ENCODE peak calls at places on chromosomes 4 and X, in four cellular contexts. X is WTC11, A is GM12878, Y is K562. P is an unnamed sample.
A peak's percentile ranks its signal among the peaks of the same experiment; 100 is the strongest.

GRCh38 chrX:129981752-129982299 is 609 bp upstream of the BCORL1 start:
- DNase-seq in X (no peak), A (no peak), Y (no peak), P (no peak)

GRCh38 chrX:76850851-76851250 is 423.3 kb downstream of the MAGEE1 start:
- DNase-seq in X (peak; percentile 9), A (no peak), Y (no peak), P (no peak)

GRCh38 chr4:187333151-187333550 is 609.5 kb upstream of the FAT1 start:
- DNase-seq in X (no peak), A (no peak), Y (no peak), P (no peak)

GRCh38 chr4:113693993-113694392 is 67.5 kb downstream of the CAMK2D start:
- DNase-seq in X (no peak), A (no peak), Y (no peak), P (no peak)

GRCh38 chr4:82509029-82509428 is 52.8 kb downstream of the TMEM150C start:
- DNase-seq in X (no peak), A (no peak), Y (no peak), P (no peak)

GRCh38 chr4:17152941-17153340 is 254.5 kb upstream of the LDB2 start:
- DNase-seq in X (no peak), A (no peak), Y (no peak), P (no peak)

GRCh38 chr4:56909083-56909981 is 1.6 kb downstream of the REST start:
- DNase-seq in X (peak; percentile 53), A (no peak), Y (peak; percentile 54), P (peak; percentile 33)

GRCh38 chr4:15586046-15586445 is 69.1 kb downstream of the FBXL5 start:
- DNase-seq in X (no peak), A (no peak), Y (no peak), P (no peak)

GRCh38 chr4:26343041-26343403 is 22.2 kb downstream of the RBPJ start:
- DNase-seq in X (no peak), A (no peak), Y (no peak), P (no peak)

GRCh38 chr4:34039766-34040165 is 2204.5 kb downstream of the ARAP2 start:
- DNase-seq in X (no peak), A (no peak), Y (peak; percentile 43), P (no peak)

GRCh38 chrX:130343411-130343810 is 3.7 kb downstream of the SLC25A14 start:
- DNase-seq in X (no peak), A (no peak), Y (no peak), P (no peak)

GRCh38 chrX:9873360-9873759 is 87.1 kb downstream of the SHROOM2 start:
- DNase-seq in X (no peak), A (no peak), Y (no peak), P (no peak)

GRCh38 chr4:140078366-140078765 is 75.6 kb downstream of the MAML3 start:
- DNase-seq in X (peak; percentile 57), A (no peak), Y (no peak), P (no peak)

GRCh38 chrX:14936561-14936960 is 63.3 kb downstream of the MOSPD2 start:
- DNase-seq in X (no peak), A (no peak), Y (peak; percentile 19), P (peak; percentile 13)

GRCh38 chr4:165493359-165493758 is 114.6 kb downstream of the CPE start:
- DNase-seq in X (peak; percentile 88), A (no peak), Y (peak; percentile 82), P (peak; percentile 52)

GRCh38 chr4:154126276-154126675 is 337.4 kb upstream of the SFRP2 start:
- DNase-seq in X (no peak), A (no peak), Y (no peak), P (no peak)

GRCh38 chr4:74376888-74377483 is 12.0 kb downstream of the EREG start:
- DNase-seq in X (no peak), A (no peak), Y (peak; percentile 72), P (peak; percentile 41)

GRCh38 chr4:119810001-119810400 is 181.4 kb upstream of the PDE5A start:
- DNase-seq in X (no peak), A (no peak), Y (no peak), P (no peak)

GRCh38 chrX:21725498-21725897 is 32.4 kb downstream of the SMPX start:
- DNase-seq in X (no peak), A (no peak), Y (peak; percentile 3), P (peak; percentile 27)

GRCh38 chr4:184937745-184938144 is 80.5 kb upstream of the HELT start:
- DNase-seq in X (peak; percentile 35), A (no peak), Y (no peak), P (no peak)

GRCh38 chrX:19560611-19561010 is 45.3 kb upstream of the MAP3K15 start:
- DNase-seq in X (no peak), A (no peak), Y (no peak), P (no peak)

GRCh38 chrX:17788439-17788838 is 51.1 kb downstream of the SCML1 start:
- DNase-seq in X (peak; percentile 50), A (no peak), Y (peak; percentile 52), P (peak; percentile 33)
- TF ChIP-seq ESRRA in X (no peak), A (no peak), Y (no peak), P (no peak)

GRCh38 chrX:39396358-39396995 is 595.2 kb downstream of the MID1IP1 start:
- DNase-seq in X (no peak), A (no peak), Y (no peak), P (no peak)
- TF ChIP-seq ESRRA in X (no peak), A (no peak), Y (no peak), P (no peak)

DNA sequence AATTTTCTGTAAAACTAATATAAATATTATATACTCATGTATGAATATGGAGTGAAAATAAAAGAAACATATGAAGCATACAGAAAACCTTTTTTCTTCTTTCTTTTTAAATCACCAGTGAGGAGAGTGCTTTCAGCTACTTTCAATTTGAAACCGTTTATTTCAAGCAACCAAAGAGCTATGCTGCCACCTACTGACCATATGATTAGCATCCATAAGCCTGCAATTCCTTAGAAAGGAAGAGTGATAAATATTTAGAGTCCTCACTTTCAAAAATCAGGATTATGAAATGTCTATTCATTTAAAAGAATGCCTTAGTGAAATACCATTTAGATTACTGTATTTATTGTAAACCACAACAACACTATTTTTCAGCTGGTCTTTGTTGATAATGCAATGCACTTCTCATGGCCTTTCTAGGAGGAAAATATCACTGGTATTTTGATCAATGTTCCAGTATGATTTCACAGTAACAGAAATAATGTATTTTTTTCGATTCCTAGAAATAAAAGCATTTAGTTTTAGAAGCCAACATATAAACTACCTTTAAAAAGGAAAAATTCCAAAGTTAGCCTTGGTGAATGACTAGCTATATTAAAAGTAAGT is 667.6 kb downstream of the PCDH18 start:
- DNase-seq in X (no peak), A (peak; percentile 24), Y (peak; percentile 57), P (peak; percentile 64)
- TF ChIP-seq ESRRA in X (no peak), A (no peak), Y (no peak), P (no peak)

DNA sequence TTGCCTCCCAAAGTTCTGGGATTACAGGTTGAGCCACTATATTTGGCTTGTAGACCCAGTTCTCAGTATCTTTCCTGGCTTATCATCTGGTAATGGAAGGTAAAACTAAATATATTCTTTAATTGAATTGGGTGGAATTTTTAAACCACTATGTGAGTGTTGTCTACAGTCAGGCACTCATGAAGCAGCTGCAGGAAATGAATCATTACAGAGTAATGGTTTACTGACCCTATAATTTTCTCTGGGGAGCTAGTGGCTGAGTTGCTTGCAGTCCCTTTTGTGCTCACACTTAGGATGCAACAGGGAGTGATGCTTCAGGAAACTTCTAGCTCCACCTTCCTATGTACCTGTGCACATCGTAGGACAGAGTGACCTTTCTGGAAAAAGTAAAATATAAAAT is 4.1 kb upstream of the UGT2B7 start:
- DNase-seq in X (no peak), A (no peak), Y (no peak), P (no peak)
- TF ChIP-seq ESRRA in X (no peak), A (no peak), Y (no peak), P (no peak)

DNA sequence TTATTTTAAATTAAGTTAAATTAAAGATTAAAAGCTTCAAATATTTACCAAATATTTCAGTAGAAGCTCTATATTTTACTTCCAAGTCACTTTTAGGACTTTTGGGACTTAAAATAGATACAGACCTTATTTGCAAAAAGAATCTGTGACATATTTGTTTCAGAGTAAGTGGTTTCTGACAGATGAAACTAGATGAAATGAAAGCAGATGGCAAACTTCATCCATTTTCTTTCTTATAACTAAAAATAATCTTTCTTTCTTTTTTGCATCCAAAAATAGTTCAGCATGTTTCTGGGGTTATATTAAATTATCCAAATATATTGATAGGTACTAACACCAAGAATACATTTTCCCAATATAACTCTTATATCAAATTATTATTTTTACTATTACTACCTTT is 6.6 kb upstream of the UTP3 start:
- DNase-seq in X (no peak), A (no peak), Y (no peak), P (no peak)
- TF ChIP-seq ESRRA in X (no peak), A (no peak), Y (no peak), P (no peak)

DNA sequence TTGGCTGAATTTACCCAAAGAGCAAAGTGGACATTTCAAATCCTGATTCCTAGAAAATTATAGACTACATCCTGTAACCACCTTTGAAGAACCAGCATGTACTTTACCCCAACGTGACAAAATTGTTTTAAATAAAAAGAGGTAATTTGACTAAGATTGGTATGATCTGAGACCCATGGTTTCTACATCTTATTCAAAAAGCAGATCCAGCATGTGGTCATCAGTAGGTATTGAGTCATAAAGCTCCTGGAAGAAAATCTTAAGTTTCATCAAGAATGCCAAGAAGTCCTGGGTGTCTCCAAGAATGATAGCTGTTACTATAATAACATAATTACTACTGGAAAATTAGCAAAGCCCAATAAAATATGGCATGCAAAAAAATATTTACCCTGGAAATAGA is 61.8 kb downstream of the NFKB1 start:
- DNase-seq in X (no peak), A (no peak), Y (no peak), P (no peak)
- TF ChIP-seq ESRRA in X (no peak), A (no peak), Y (no peak), P (no peak)

GRCh38 chrX:154029439-154029838 is 9.7 kb upstream of the IRAK1 start:
- DNase-seq in X (peak; percentile 26), A (no peak), Y (peak; percentile 34), P (no peak)
- TF ChIP-seq ESRRA in X (no peak), A (no peak), Y (no peak), P (no peak)

GRCh38 chr4:84126061-84126787 is 372.9 kb downstream of the NKX6-1 start:
- DNase-seq in X (no peak), A (no peak), Y (no peak), P (no peak)
- TF ChIP-seq ESRRA in X (no peak), A (no peak), Y (no peak), P (no peak)

GRCh38 chrX:39815621-39816020 is 282.1 kb downstream of the BCOR start:
- DNase-seq in X (no peak), A (no peak), Y (peak; percentile 35), P (no peak)
- TF ChIP-seq ESRRA in X (no peak), A (no peak), Y (no peak), P (no peak)

GRCh38 chr4:159366966-159367365 is 264.1 kb downstream of the RAPGEF2 start:
- DNase-seq in X (no peak), A (no peak), Y (peak; percentile 11), P (no peak)
- TF ChIP-seq ESRRA in X (no peak), A (no peak), Y (no peak), P (no peak)

P was measured in A549.